ENCODE peak calls at places on chromosomes 11 and 22, in five cellular contexts. R is A549, A is GM23338, L is thoracic aorta, Z is AG04450. I is an unnamed sample.

GRCh38 chr11:8323161-8323935 is 59.7 kb upstream of the LMO1 start:
- DNase-seq in R (no peak), A (no peak), L (no peak), Z (no peak), I (no peak)

GRCh38 chr11:75389276-75389605 is 10.1 kb upstream of the RPS3 start:
- DNase-seq in R (no peak), A (no peak), L (no peak), Z (no peak), I (no peak)

GRCh38 chr11:34439521-34440258 is 956 bp downstream of the CAT start:
- DNase-seq in R (no peak), A (no peak), L (no peak), Z (no peak), I (no peak)

GRCh38 chr11:95084509-95084908 is 5.1 kb upstream of the ENDOD1 start:
- DNase-seq in R (no peak), A (no peak), L (no peak), Z (no peak), I (peak)

GRCh38 chr22:19103881-19104821 is 18.1 kb downstream of the DGCR2 start:
- DNase-seq in R (no peak), A (no peak), L (no peak), Z (peak), I (no peak)

GRCh38 chr11:133821776-133822175 is 23.5 kb downstream of the SPATA19 start:
- DNase-seq in R (peak), A (peak), L (no peak), Z (no peak), I (no peak)

GRCh38 chr11:109963101-109963500 is 130.1 kb upstream of the ZC3H12C start:
- DNase-seq in R (no peak), A (no peak), L (no peak), Z (no peak), I (no peak)

GRCh38 chr11:13963169-13963948 is 836 bp downstream of the SPON1 start:
- DNase-seq in R (no peak), A (peak), L (no peak), Z (no peak), I (no peak)

GRCh38 chr11:61913699-61914395 is 3.5 kb downstream of the RAB3IL1 start:
- DNase-seq in R (no peak), A (no peak), L (no peak), Z (no peak), I (no peak)

GRCh38 chr11:15707194-15707593 is 592.5 kb downstream of the INSC start:
- DNase-seq in R (no peak), A (no peak), L (no peak), Z (no peak), I (no peak)

GRCh38 chr11:134624166-134624920 is 212.3 kb upstream of the B3GAT1 start:
- DNase-seq in R (no peak), A (no peak), L (no peak), Z (no peak), I (no peak)

GRCh38 chr11:125229006-125229405 is 64.5 kb downstream of the PKNOX2 start:
- DNase-seq in R (no peak), A (peak), L (no peak), Z (no peak), I (no peak)

GRCh38 chr11:8597182-8597581 is 3.2 kb upstream of the STK33 start:
- DNase-seq in R (peak), A (no peak), L (no peak), Z (no peak), I (peak)

GRCh38 chr11:63764712-63765631 is 3.6 kb downstream of the ZFTA start:
- DNase-seq in R (no peak), A (peak), L (no peak), Z (no peak), I (no peak)

GRCh38 chr11:103736986-103737622 is 299.3 kb upstream of the DDI1 start:
- DNase-seq in R (no peak), A (no peak), L (no peak), Z (no peak), I (no peak)

GRCh38 chr22:35569916-35570315 is 29.3 kb downstream of the RASD2 start:
- DNase-seq in R (no peak), A (no peak), L (no peak), Z (no peak), I (no peak)

GRCh38 chr11:7251836-7252682 is at the start of gene SYT9:
- DNase-seq in R (peak), A (peak), L (no peak), Z (no peak), I (peak)

GRCh38 chr11:102516179-102516578 is 14.4 kb downstream of the MMP7 start:
- DNase-seq in R (no peak), A (no peak), L (no peak), Z (no peak), I (peak)

GRCh38 chr11:9214765-9215164 is 50.4 kb downstream of the DENND5A start:
- DNase-seq in R (no peak), A (no peak), L (no peak), Z (no peak), I (no peak)

GRCh38 chr11:45900916-45901617 is 6.0 kb downstream of the FREY1 start:
- DNase-seq in R (no peak), A (peak), L (no peak), Z (no peak), I (no peak)
- H3K4me3 ChIP-seq in R (peak), A (peak), L (peak), Z (peak), I (no peak)

GRCh38 chr22:48651036-48651890 is 1176.4 kb downstream of the BRD1 start:
- DNase-seq in R (no peak), A (no peak), L (no peak), Z (no peak), I (no peak)
- H3K27ac ChIP-seq in R (no peak), A (no peak), L (no peak), Z (no peak), I (no peak)

DNA sequence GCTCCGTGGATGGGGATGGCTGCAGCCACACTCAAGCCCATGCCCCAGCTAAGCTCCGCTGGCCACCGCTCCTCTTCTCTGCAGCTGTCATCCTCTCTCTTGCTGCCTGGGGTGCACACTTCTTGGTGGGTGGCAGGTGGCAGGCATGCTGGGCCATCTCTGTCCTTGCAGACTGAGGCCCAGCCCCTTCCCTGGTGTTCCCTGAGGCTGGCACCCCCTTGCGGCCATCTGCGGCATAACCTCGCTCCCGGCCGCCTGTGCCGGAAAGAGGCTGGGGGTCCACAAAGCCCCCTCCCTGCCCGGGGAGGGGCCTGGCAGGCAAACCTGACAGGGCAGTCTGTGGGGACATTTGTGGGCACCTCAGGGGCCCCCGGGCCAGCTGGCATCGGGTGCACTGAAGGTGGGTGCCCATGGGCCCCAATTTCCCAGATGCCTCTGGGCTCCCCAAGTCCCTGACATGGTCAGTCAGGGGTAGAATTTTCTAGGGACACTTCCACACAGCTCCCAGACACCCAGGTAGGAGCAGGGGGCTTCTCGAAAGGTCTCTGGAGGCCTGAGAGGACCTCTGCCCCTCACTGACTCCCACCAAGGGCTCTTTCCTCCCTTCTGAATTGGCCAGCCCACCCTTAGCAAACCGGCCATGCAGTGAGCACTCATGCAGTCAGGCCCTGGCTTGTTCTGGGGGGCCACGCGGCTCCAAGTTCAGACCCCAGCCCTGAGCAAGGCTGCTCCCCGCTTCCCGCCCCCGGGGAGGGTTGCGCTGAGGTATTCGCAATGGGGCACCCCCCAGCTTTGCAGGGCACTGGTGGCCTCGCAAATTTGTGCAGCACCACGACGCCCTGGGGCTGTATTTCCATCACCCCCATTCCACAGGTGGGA is 23.5 kb upstream of the TH start:
- DNase-seq in R (peak), A (peak), L (no peak), Z (no peak), I (peak)
- TF ChIP-seq CTCF in R (peak), A (peak), L (peak), Z (peak), I (peak)

GRCh38 chr11:71079795-71080194 is 172.6 kb downstream of the SHANK2 start:
- DNase-seq in R (no peak), A (no peak), L (no peak), Z (no peak), I (no peak)
- H3K4me3 ChIP-seq in R (no peak), A (no peak), L (no peak), Z (no peak), I (no peak)

DNA sequence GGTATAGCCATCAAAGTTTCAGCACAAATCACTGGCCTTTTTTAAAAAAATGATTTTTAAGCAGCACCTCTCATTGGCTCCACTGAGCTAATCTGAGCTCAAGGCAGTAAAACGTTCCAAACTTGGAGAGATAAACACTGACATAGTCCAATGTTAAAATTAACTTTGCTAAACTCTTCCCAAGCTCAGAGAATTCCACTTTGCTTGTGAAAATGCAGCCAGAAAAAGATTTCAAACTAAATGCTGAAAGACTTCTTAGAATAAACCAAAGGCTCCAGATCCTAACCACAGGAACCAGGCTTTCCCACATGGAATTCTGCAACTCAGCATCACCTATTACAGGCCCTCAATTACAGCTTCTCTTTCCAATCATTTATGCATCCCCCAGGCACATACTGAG is 84.7 kb upstream of the GDPD4 start:
- DNase-seq in R (no peak), A (no peak), L (no peak), Z (no peak), I (no peak)
- H3K27ac ChIP-seq in R (no peak), A (no peak), L (peak), Z (no peak), I (no peak)

GRCh38 chr11:16879690-16880089 is 134.5 kb downstream of the PLEKHA7 start:
- DNase-seq in R (no peak), A (no peak), L (no peak), Z (no peak), I (no peak)

GRCh38 chr11:16883179-16883578 is 131.0 kb downstream of the PLEKHA7 start:
- DNase-seq in R (no peak), A (peak), L (no peak), Z (no peak), I (peak)

GRCh38 chr11:16880184-16880583 is 134.0 kb downstream of the PLEKHA7 start:
- DNase-seq in R (no peak), A (no peak), L (no peak), Z (no peak), I (no peak)

GRCh38 chr11:16881766-16882165 is 132.4 kb downstream of the PLEKHA7 start:
- DNase-seq in R (no peak), A (no peak), L (no peak), Z (no peak), I (no peak)

GRCh38 chr11:16881074-16881709 is 133.0 kb downstream of the PLEKHA7 start:
- DNase-seq in R (no peak), A (peak), L (no peak), Z (no peak), I (peak)
- TF ChIP-seq CTCF in R (no peak), A (peak), L (peak), Z (peak), I (peak)

GRCh38 chr11:100681064-100681502 is 6.0 kb upstream of the ARHGAP42 start:
- DNase-seq in R (no peak), A (peak), L (no peak), Z (no peak), I (peak)

GRCh38 chr11:100677796-100678195 is 9.3 kb upstream of the ARHGAP42 start:
- DNase-seq in R (no peak), A (no peak), L (no peak), Z (no peak), I (no peak)

GRCh38 chr11:100683107-100683506 is 4.0 kb upstream of the ARHGAP42 start:
- DNase-seq in R (no peak), A (no peak), L (no peak), Z (no peak), I (no peak)

GRCh38 chr11:100682247-100682969 is 4.7 kb upstream of the ARHGAP42 start:
- DNase-seq in R (no peak), A (peak), L (no peak), Z (no peak), I (peak)

DNA sequence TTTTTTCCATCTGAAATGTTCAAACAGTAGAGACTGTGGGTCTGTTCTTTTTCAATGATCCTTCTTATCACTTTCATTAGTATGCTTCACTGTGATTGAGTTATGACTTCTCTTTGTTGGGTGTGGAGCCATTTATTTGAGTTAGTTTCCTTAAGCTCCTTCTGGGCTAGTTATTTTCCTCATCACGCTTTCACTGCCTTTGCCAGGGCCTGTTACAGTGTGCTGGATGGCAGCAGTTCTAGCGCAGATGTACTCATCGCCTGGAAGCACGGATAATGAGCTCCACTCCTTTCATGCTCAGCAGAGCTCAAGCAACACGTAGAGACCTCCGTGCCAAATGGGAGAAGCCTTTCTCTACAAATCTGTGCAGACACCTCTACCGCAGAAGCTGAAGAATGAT is 7.0 kb upstream of the ARHGAP42 start:
- DNase-seq in R (no peak), A (no peak), L (no peak), Z (no peak), I (no peak)
- H3K4me3 ChIP-seq in R (no peak), A (no peak), L (no peak), Z (no peak), I (no peak)

GRCh38 chr11:93524868-93525267 is 18.3 kb downstream of the SMCO4 start:
- DNase-seq in R (no peak), A (no peak), L (no peak), Z (no peak), I (no peak)
- H3K27ac ChIP-seq in R (no peak), A (no peak), L (no peak), Z (no peak), I (no peak)

GRCh38 chr22:38700789-38701628 is at the start of gene JOSD1:
- DNase-seq in R (peak), A (peak), L (peak), Z (peak), I (peak)
- TF ChIP-seq CTCF in R (no peak), A (no peak), L (no peak), Z (no peak), I (no peak)

GRCh38 chr22:24181996-24182560 is 791 bp downstream of the SUSD2 start:
- DNase-seq in R (no peak), A (no peak), L (no peak), Z (no peak), I (no peak)
- H3K4me3 ChIP-seq in R (peak), A (no peak), L (peak), Z (no peak), I (no peak)